ENCODE peak calls at places on chromosomes 12 and 14, in eight cellular contexts. L is stomach, U is heart right ventricle, O is left ventricle myocardium inferior, P is heart left ventricle, W is BE2C, C is adipocyte, E is ascending aorta. S is an unnamed sample.

GRCh38 chr12:48973992-48974673 is 2.6 kb upstream of the WNT10B start:
- DNase-seq in L (peak; percentile 60), U (no peak), O (peak; percentile 58), P (peak; percentile 68), W (peak; percentile 74), C (no peak), E (no peak), S (peak; percentile 76)

GRCh38 chr12:62305778-62306177 is 45.6 kb downstream of the USP15 start:
- DNase-seq in L (no peak), U (no peak), O (no peak), P (no peak), W (no peak), C (no peak), E (no peak), S (no peak)

GRCh38 chr14:70014696-70015095 is 135.5 kb downstream of the SMOC1 start:
- DNase-seq in L (no peak), U (no peak), O (no peak), P (no peak), W (no peak), C (no peak), E (no peak), S (no peak)

GRCh38 chr14:100292301-100292775 is 13.9 kb downstream of the SLC25A29 start:
- DNase-seq in L (no peak), U (no peak), O (no peak), P (no peak), W (no peak), C (no peak), E (no peak), S (peak; percentile 55)

GRCh38 chr12:46942579-46942978 is 116.8 kb upstream of the SLC38A4 start:
- DNase-seq in L (no peak), U (no peak), O (no peak), P (no peak), W (no peak), C (no peak), E (no peak), S (no peak)

GRCh38 chr12:6533653-6534157 is 612 bp upstream of the GAPDH start:
- DNase-seq in L (peak; percentile 54), U (peak; percentile 76), O (peak; percentile 81), P (peak; percentile 89), W (peak; percentile 87), C (peak; percentile 86), E (no peak), S (peak; percentile 82)

GRCh38 chr12:4809013-4809448 is 88.8 kb downstream of the GALNT8 start:
- DNase-seq in L (no peak), U (peak; percentile 6), O (no peak), P (peak; percentile 30), W (no peak), C (no peak), E (no peak), S (no peak)

GRCh38 chr12:81558031-81558430 is 201.1 kb downstream of the PPFIA2 start:
- DNase-seq in L (no peak), U (no peak), O (no peak), P (no peak), W (no peak), C (peak; percentile 76), E (no peak), S (no peak)

GRCh38 chr12:3661028-3661427 is 91.9 kb downstream of the CRACR2A start:
- DNase-seq in L (no peak), U (no peak), O (no peak), P (no peak), W (no peak), C (no peak), E (no peak), S (no peak)

GRCh38 chr12:109981311-109981710 is 14.9 kb downstream of the GIT2 start:
- DNase-seq in L (no peak), U (no peak), O (no peak), P (no peak), W (no peak), C (no peak), E (no peak), S (no peak)

GRCh38 chr12:31928246-31929139 is 30.7 kb upstream of the RESF1 start:
- DNase-seq in L (no peak), U (no peak), O (no peak), P (no peak), W (no peak), C (no peak), E (no peak), S (no peak)

GRCh38 chr12:103495783-103496456 is at the start of gene C12orf42:
- DNase-seq in L (no peak), U (no peak), O (no peak), P (no peak), W (peak; percentile 70), C (peak; percentile 7), E (no peak), S (no peak)

GRCh38 chr14:65208548-65208947 is 106.2 kb upstream of the MAX start:
- DNase-seq in L (no peak), U (no peak), O (no peak), P (no peak), W (no peak), C (no peak), E (no peak), S (no peak)

GRCh38 chr14:65210827-65211192 is 108.5 kb upstream of the MAX start:
- DNase-seq in L (no peak), U (no peak), O (no peak), P (no peak), W (no peak), C (peak; percentile 41), E (no peak), S (no peak)

GRCh38 chr14:65213316-65213715 is 111.0 kb upstream of the MAX start:
- DNase-seq in L (no peak), U (no peak), O (no peak), P (no peak), W (no peak), C (peak; percentile 55), E (no peak), S (no peak)

GRCh38 chr14:65211341-65211987 is 109.1 kb upstream of the MAX start:
- DNase-seq in L (no peak), U (no peak), O (no peak), P (no peak), W (no peak), C (peak; percentile 87), E (no peak), S (no peak)

GRCh38 chr14:65210118-65210826 is 108.0 kb upstream of the MAX start:
- DNase-seq in L (no peak), U (no peak), O (no peak), P (no peak), W (no peak), C (no peak), E (no peak), S (no peak)
- H3K4me1 ChIP-seq in L (peaks cover 20% of the 10 kb centered on the region), U (no peaks in the 10 kb centered on the region), O (peaks cover 10% of the 10 kb centered on the region), P (no peaks in the 10 kb centered on the region), W (no peaks in the 10 kb centered on the region), C (peaks cover 33% of the 10 kb centered on the region), E (no peaks in the 10 kb centered on the region), S (peaks cover 12% of the 10 kb centered on the region)

GRCh38 chr12:13209279-13210021 is 12.9 kb downstream of the EMP1 start:
- DNase-seq in L (no peak), U (no peak), O (no peak), P (no peak), W (no peak), C (no peak), E (no peak), S (no peak)
- H3K4me1 ChIP-seq in L (peaks cover 71% of the 10 kb centered on the region), U (peaks cover 74% of the 10 kb centered on the region), O (peaks cover 76% of the 10 kb centered on the region), P (peaks cover 78% of the 10 kb centered on the region), W (no peaks in the 10 kb centered on the region), C (peaks cover 96% of the 10 kb centered on the region), E (no peaks in the 10 kb centered on the region), S (peaks cover 59% of the 10 kb centered on the region)

GRCh38 chr14:75453817-75454434 is 26.1 kb downstream of the JDP2 start:
- DNase-seq in L (no peak), U (no peak), O (no peak), P (no peak), W (no peak), C (no peak), E (no peak), S (no peak)

GRCh38 chr14:75450381-75451276 is 22.8 kb downstream of the JDP2 start:
- DNase-seq in L (peak; percentile 90), U (peak; percentile 67), O (peak; percentile 54), P (peak; percentile 82), W (no peak), C (peak; percentile 22), E (no peak), S (no peak)

GRCh38 chr14:75452900-75453816 is 25.3 kb downstream of the JDP2 start:
- DNase-seq in L (no peak), U (peak; percentile 39), O (peak; percentile 64), P (peak; percentile 76), W (no peak), C (peak; percentile 96), E (no peak), S (peak; percentile 77)

GRCh38 chr14:75449703-75450102 is 21.9 kb downstream of the JDP2 start:
- DNase-seq in L (no peak), U (no peak), O (no peak), P (no peak), W (no peak), C (no peak), E (no peak), S (no peak)

DNA sequence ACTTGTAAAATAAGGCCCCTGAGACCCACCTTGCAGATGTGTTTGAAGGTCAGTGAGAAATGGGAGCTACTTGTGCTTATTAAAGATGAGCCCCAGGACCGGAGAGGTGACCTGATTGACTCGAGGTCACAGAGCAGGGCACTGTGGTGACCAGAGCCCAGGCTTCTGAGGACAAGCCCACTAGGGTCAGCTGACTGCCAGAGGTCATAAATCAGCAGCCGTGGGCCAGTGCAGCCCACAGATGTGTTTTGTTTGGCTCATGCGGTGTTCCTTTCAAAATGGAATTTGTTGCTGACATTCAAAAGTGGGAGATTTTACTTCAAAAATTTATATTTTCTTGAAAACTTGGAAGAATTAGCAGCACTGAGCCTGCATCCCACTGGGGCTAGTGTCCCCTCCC is 24.5 kb downstream of the JDP2 start:
- DNase-seq in L (no peak), U (no peak), O (peak; percentile 33), P (peak; percentile 57), W (no peak), C (peak; percentile 46), E (no peak), S (no peak)
- H3K4me1 ChIP-seq in L (peaks cover 93% of the 10 kb centered on the region), U (peaks cover 79% of the 10 kb centered on the region), O (peaks cover 100% of the 10 kb centered on the region), P (peaks cover 90% of the 10 kb centered on the region), W (no peaks in the 10 kb centered on the region), C (peaks cover 69% of the 10 kb centered on the region), E (peaks cover 40% of the 10 kb centered on the region), S (peaks cover 57% of the 10 kb centered on the region)

GRCh38 chr12:53232641-53233538 is 881 bp upstream of the RARG start:
- DNase-seq in L (peak; percentile 70), U (no peak), O (peak; percentile 60), P (peak; percentile 84), W (peak; percentile 59), C (peak; percentile 66), E (no peak), S (peak; percentile 75)
- H3K4me1 ChIP-seq in L (peaks cover 62% of the 10 kb centered on the region), U (peaks cover 36% of the 10 kb centered on the region), O (peaks cover 41% of the 10 kb centered on the region), P (peaks cover 35% of the 10 kb centered on the region), W (peaks cover 25% of the 10 kb centered on the region), C (peaks cover 24% of the 10 kb centered on the region), E (peaks cover 5% of the 10 kb centered on the region), S (peaks cover 23% of the 10 kb centered on the region)